ENCODE peak calls at places on chromosomes 1 and 21, in four cellular contexts. L, S, C and A are unnamed samples.

GRCh38 chr1:199272690-199273089 is 633.9 kb downstream of the PTPRC start:
- DNase-seq in C (peak; percentile 89), L (no peak), S (no peak), A (no peak)

GRCh38 chr1:76669624-76670023 is 197.7 kb upstream of the ST6GALNAC5 start:
- DNase-seq in C (no peak), S (no peak), L (no peak), A (no peak)

GRCh38 chr21:27426196-27426595 is 459.3 kb upstream of the ADAMTS5 start:
- DNase-seq in S (no peak), C (no peak), L (no peak), A (no peak)

GRCh38 chr1:243343970-243344749 is 88.3 kb downstream of the SDCCAG8 start:
- DNase-seq in S (peak; percentile 73), L (no peak), C (peak; percentile 88), A (no peak)

GRCh38 chr1:1906185-1907097 is 8.6 kb upstream of the CALML6 start:
- DNase-seq in C (peak; percentile 90), L (peak; percentile 88), S (peak; percentile 84), A (peak; percentile 80)

GRCh38 chr1:208230668-208231529 is 13.3 kb downstream of the PLXNA2 start:
- DNase-seq in L (no peak), C (no peak), S (no peak), A (no peak)

GRCh38 chr21:38768385-38769071 is 37.2 kb upstream of the ETS2 start:
- DNase-seq in C (peak; percentile 17), L (no peak), S (no peak), A (no peak)

GRCh38 chr1:23699280-23700179 is 7.9 kb downstream of the RPL11 start:
- DNase-seq in C (no peak), S (no peak), L (no peak), A (no peak)

GRCh38 chr1:216178266-216178665 is 245.0 kb downstream of the USH2A start:
- DNase-seq in C (no peak), L (no peak), S (no peak), A (no peak)

GRCh38 chr21:39633043-39633442 is 20.3 kb downstream of the B3GALT5 start:
- DNase-seq in S (peak; percentile 81), L (no peak), C (peak; percentile 84), A (no peak)

GRCh38 chr1:55589656-55590297 is 374.6 kb upstream of the USP24 start:
- DNase-seq in C (no peak), L (no peak), S (no peak), A (peak; percentile 47)

GRCh38 chr1:187692799-187693198 is 864.0 kb downstream of the PLA2G4A start:
- DNase-seq in C (no peak), L (no peak), S (no peak), A (no peak)

GRCh38 chr1:184212649-184213314 is 161.3 kb downstream of the TSEN15 start:
- DNase-seq in C (peak; percentile 35), S (peak; percentile 13), L (no peak), A (no peak)

GRCh38 chr1:184691719-184692324 is 62.8 kb downstream of the EDEM3 start:
- DNase-seq in S (peak; percentile 50), L (no peak), C (peak; percentile 53), A (no peak)

GRCh38 chr1:19909392-19909791 is 14.0 kb downstream of the PLA2G2E start:
- DNase-seq in L (no peak), S (no peak), C (no peak), A (no peak)

GRCh38 chr1:228012555-228012954 is 5.8 kb downstream of the WNT3A start:
- DNase-seq in L (no peak), C (no peak), S (no peak), A (no peak)

GRCh38 chr1:212479188-212479587 is 46.5 kb downstream of the NENF start:
- DNase-seq in S (no peak), C (no peak), L (no peak), A (no peak)

GRCh38 chr1:47682786-47683350 is 245.0 kb downstream of the FOXD2 start:
- DNase-seq in S (no peak), C (no peak), L (no peak), A (no peak)

GRCh38 chr1:111219466-111220286 is 7.8 kb upstream of the CHI3L2 start:
- DNase-seq in S (no peak), C (no peak), L (no peak), A (no peak)

GRCh38 chr1:209202826-209203439 is 380.6 kb upstream of the CAMK1G start:
- DNase-seq in S (peak; percentile 50), L (no peak), C (peak; percentile 84), A (no peak)

GRCh38 chr1:194071200-194071599 is 884.8 kb upstream of the B3GALT2 start:
- DNase-seq in S (no peak), C (no peak), L (no peak), A (no peak)

GRCh38 chr1:60621524-60621923 is 460.8 kb upstream of the NFIA start:
- DNase-seq in L (no peak), C (no peak), S (no peak), A (no peak)

GRCh38 chr1:25702101-25702775 is 85.6 kb downstream of the MAN1C1 start:
- DNase-seq in S (no peak), L (no peak), C (no peak), A (no peak)

GRCh38 chr1:2437617-2438016 is 25.3 kb upstream of the PEX10 start:
- DNase-seq in S (no peak), L (no peak), C (no peak), A (no peak)

GRCh38 chr1:48047116-48047515 is 49.9 kb upstream of the TRABD2B start:
- DNase-seq in L (no peak), C (no peak), S (no peak), A (no peak)

GRCh38 chr1:111748618-111749337 is 6.9 kb upstream of the DDX20 start:
- DNase-seq in S (no peak), C (no peak), L (no peak), A (no peak)

GRCh38 chr1:11535761-11536572 is 57.0 kb downstream of the DISP3 start:
- DNase-seq in S (no peak), L (no peak), C (no peak), A (no peak)

GRCh38 chr1:176795929-176796328 is 333.0 kb downstream of the PAPPA2 start:
- DNase-seq in S (no peak), L (no peak), C (peak; percentile 17), A (no peak)

GRCh38 chr1:26239936-26240335 is 5.9 kb downstream of the CEP85 start:
- DNase-seq in L (no peak), C (no peak), S (no peak), A (no peak)

GRCh38 chr1:153778051-153778823 is 3.0 kb downstream of the SLC27A3 start:
- DNase-seq in S (no peak), C (no peak), L (no peak), A (no peak)

GRCh38 chr1:114320586-114320985 is 166.9 kb upstream of the SYT6 start:
- DNase-seq in L (no peak), C (peak; percentile 65), S (no peak), A (no peak)

GRCh38 chr1:112674440-112674985 is at the start of gene MOV10:
- DNase-seq in L (peak; percentile 81), C (peak; percentile 75), S (peak; percentile 75), A (peak; percentile 79)

GRCh38 chr1:198788561-198789064 is 149.8 kb downstream of the PTPRC start:
- DNase-seq in C (peak; percentile 29), S (no peak), L (no peak), A (no peak)

GRCh38 chr1:178488393-178488792 is 8.4 kb downstream of the CLEC20A start:
- DNase-seq in S (no peak), C (no peak), L (no peak), A (no peak)

GRCh38 chr1:44375547-44375946 is 20.5 kb upstream of the ERI3 start:
- DNase-seq in L (no peak), C (no peak), S (no peak), A (no peak)
- H3K27ac ChIP-seq in L (no peak overlapping the region), C (no peak overlapping the region), S (no peak overlapping the region), A (no peak overlapping the region)

GRCh38 chr1:156387899-156388813 is 19.1 kb downstream of the RHBG start:
- DNase-seq in L (no peak), S (no peak), C (no peak), A (no peak)

GRCh38 chr1:156384658-156385057 is 15.6 kb downstream of the RHBG start:
- DNase-seq in C (no peak), L (no peak), S (no peak), A (no peak)

GRCh38 chr1:156386949-156387898 is 18.2 kb downstream of the RHBG start:
- DNase-seq in C (no peak), S (no peak), L (no peak), A (no peak)

GRCh38 chr1:156385534-156386031 is 16.6 kb downstream of the RHBG start:
- DNase-seq in C (peak; percentile 75), S (peak; percentile 52), L (peak; percentile 41), A (peak; percentile 75)

GRCh38 chr1:156386134-156386901 is 17.3 kb downstream of the RHBG start:
- DNase-seq in S (no peak), L (no peak), C (no peak), A (no peak)
- H3K4me3 ChIP-seq in S (no peak overlapping the region), L (no peak overlapping the region), C (no peak overlapping the region), A (no peak overlapping the region)

GRCh38 chr1:237565236-237565635 is 325.5 kb downstream of the ZP4 start:
- DNase-seq in L (no peak), S (no peak), C (no peak), A (no peak)
- H3K27ac ChIP-seq in L (no peak overlapping the region), S (no peak overlapping the region), C (no peak overlapping the region), A (no peak overlapping the region)

GRCh38 chr1:203351037-203351625 is at the start of gene FMOD:
- DNase-seq in S (peak; percentile 33), L (peak; percentile 29), C (no peak), A (peak; percentile 80)
- H3K4me3 ChIP-seq in S (no peak within 1 kb of the TSS), L (peak within 1 kb of the TSS; percentile 51), C (no peak within 1 kb of the TSS), A (peak within 1 kb of the TSS; percentile 46)

GRCh38 chr1:93707956-93708355 is 26.3 kb upstream of the BCAR3 start:
- DNase-seq in C (no peak), L (no peak), S (no peak), A (no peak)
- H3K27ac ChIP-seq in C (no peak overlapping the region), L (no peak overlapping the region), S (no peak overlapping the region), A (peak overlapping the region; percentile 24)

DNA sequence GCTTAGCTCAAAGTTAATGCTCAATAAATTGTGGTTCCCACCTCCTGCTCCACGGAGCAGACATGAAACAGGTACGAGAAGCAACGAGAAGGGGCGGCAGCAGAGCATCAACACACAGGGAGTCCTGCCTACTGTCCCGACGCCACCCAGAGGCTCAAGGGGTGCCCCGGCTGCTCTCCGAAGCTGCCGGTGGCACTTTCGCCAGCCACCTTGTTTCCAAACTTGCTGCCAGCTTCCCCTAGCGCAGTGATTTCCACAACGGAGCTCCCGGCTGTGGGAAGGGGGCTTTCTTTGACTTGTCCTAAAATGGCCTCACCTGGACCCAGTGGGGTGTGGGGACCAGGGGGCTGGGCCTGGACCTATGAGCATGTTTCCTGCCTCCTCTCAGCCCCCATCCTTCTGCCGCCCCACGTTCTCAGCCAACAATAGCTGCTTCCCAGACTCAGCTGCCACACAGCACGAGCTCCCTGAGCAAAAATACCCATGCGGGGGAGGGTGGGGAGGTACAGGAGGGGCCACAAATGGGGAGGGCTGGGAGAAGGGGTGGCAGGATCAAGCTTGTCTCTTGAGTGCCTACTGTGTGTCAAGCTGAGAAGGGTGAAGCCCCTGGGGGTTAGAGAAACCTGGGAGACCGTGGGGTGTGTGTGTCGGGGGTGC is 35.6 kb upstream of the ECE1 start:
- DNase-seq in L (no peak), S (no peak), C (no peak), A (no peak)
- H3K4me3 ChIP-seq in L (no peak overlapping the region), S (no peak overlapping the region), C (no peak overlapping the region), A (no peak overlapping the region)